ENCODE peak calls at places on chromosomes 5 and 9, in five cellular contexts. S is ovary, F is sigmoid colon, R is A549, B is HepG2. D is an unnamed sample.

GRCh38 chr9:115296831-115297565 is 179.0 kb upstream of the TNC start:
- DNase-seq in F (no peak), B (no peak), S (no peak), R (no peak), D (no peak)

GRCh38 chr5:68287976-68288755 is 72.6 kb downstream of the PIK3R1 start:
- DNase-seq in F (peak), B (peak), R (peak), S (peak), D (peak)

GRCh38 chr5:150789943-150790611 is 11.5 kb downstream of the SMIM3 start:
- DNase-seq in B (no peak), R (no peak), S (no peak), F (peak), D (no peak)

GRCh38 chr5:10695055-10695649 is 65.9 kb downstream of the DAP start:
- DNase-seq in B (peak), R (peak), F (peak), S (peak), D (peak)

GRCh38 chr5:134524219-134524825 is 1.1 kb upstream of the JADE2 start:
- DNase-seq in R (peak), F (peak), B (no peak), S (peak), D (peak)

GRCh38 chr9:13513710-13514444 is 234.4 kb upstream of the MPDZ start:
- DNase-seq in F (no peak), S (no peak), R (no peak), B (no peak), D (no peak)

GRCh38 chr5:133993152-133993548 is 11.6 kb downstream of the VDAC1 start:
- DNase-seq in S (no peak), R (no peak), B (no peak), F (no peak), D (no peak)

GRCh38 chr5:159510282-159510681 is 180.0 kb upstream of the IL12B start:
- DNase-seq in F (no peak), R (no peak), S (peak), B (peak), D (no peak)

GRCh38 chr9:95025213-95026170 is 292.0 kb downstream of the FANCC start:
- DNase-seq in S (no peak), B (peak), R (no peak), F (peak), D (peak)

GRCh38 chr5:150488519-150489357 is 19.2 kb upstream of the NDST1 start:
- DNase-seq in S (peak), R (no peak), F (peak), B (no peak), D (peak)

GRCh38 chr5:8875722-8876121 is 670.2 kb downstream of the SEMA5A start:
- DNase-seq in F (no peak), B (no peak), R (no peak), S (no peak), D (no peak)

GRCh38 chr9:31347082-31347617 is 1037.3 kb upstream of the ACO1 start:
- DNase-seq in R (no peak), S (no peak), F (no peak), B (no peak), D (no peak)

GRCh38 chr5:155285673-155286072 is 272.1 kb downstream of the KIF4B start:
- DNase-seq in R (no peak), S (no peak), B (no peak), F (no peak), D (no peak)

GRCh38 chr9:99176527-99177013 is 45.2 kb downstream of the ALG2 start:
- DNase-seq in S (no peak), F (no peak), R (no peak), B (peak), D (no peak)

GRCh38 chr5:10235350-10235749 is 14.3 kb downstream of the ATPSCKMT start:
- DNase-seq in R (no peak), F (no peak), B (no peak), S (no peak), D (no peak)

GRCh38 chr5:457195-457961 is 14.4 kb downstream of the EXOC3 start:
- DNase-seq in S (no peak), R (no peak), B (no peak), F (peak), D (no peak)

GRCh38 chr9:129332581-129332980 is 154.5 kb upstream of the IER5L start:
- DNase-seq in R (no peak), S (no peak), B (no peak), F (no peak), D (no peak)

GRCh38 chr5:38265546-38266179 is 7.3 kb downstream of the EGFLAM start:
- DNase-seq in S (peak), F (no peak), B (peak), R (peak), D (peak)

GRCh38 chr9:93893899-93894690 is 61.1 kb downstream of the BARX1 start:
- DNase-seq in R (no peak), B (peak), S (peak), F (peak), D (peak)

DNA sequence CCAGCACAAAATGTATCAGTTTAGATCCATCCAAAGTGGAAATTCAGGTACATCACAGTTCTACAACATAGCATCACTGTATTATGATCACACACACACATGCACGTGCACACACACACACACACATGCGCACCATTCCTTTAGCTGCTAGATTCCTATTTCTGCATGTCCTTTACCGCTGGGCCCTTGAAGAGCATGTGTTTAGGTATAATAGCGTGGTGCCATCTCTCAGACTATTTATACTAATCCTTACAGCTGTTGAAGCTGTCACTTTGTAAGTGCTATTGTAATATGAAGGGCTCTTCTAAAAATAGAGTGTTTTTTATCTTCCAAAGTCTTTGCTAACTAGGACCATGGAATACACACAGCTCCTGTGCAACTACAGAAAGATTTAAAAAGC is 308.8 kb upstream of the TRPC7 start:
- DNase-seq in R (no peak), F (no peak), S (no peak), B (no peak), D (no peak)
- TF ChIP-seq EP300 in R (no peak), F (no peak), S (no peak), B (no peak), D (no peak)

GRCh38 chr9:120868676-120869359 is 8.2 kb downstream of the PHF19 start:
- DNase-seq in F (peak), R (peak), S (peak), B (no peak), D (peak)
- TF ChIP-seq POLR2A in F (peak), R (peak), S (peak), B (no peak), D (peak)

GRCh38 chr5:105812356-105812755 is 1858.4 kb downstream of the EFNA5 start:
- DNase-seq in S (no peak), F (no peak), B (no peak), R (no peak), D (no peak)

GRCh38 chr5:105807951-105808350 is 1862.8 kb downstream of the EFNA5 start:
- DNase-seq in F (no peak), S (no peak), R (no peak), B (no peak), D (no peak)

GRCh38 chr5:105806601-105807000 is 1864.1 kb downstream of the EFNA5 start:
- DNase-seq in R (no peak), B (no peak), F (no peak), S (no peak), D (no peak)

GRCh38 chr5:105807251-105807650 is 1863.5 kb downstream of the EFNA5 start:
- DNase-seq in S (no peak), B (no peak), R (no peak), F (no peak), D (no peak)
- TF ChIP-seq EP300 in S (no peak), B (no peak), R (no peak), F (no peak), D (no peak)

DNA sequence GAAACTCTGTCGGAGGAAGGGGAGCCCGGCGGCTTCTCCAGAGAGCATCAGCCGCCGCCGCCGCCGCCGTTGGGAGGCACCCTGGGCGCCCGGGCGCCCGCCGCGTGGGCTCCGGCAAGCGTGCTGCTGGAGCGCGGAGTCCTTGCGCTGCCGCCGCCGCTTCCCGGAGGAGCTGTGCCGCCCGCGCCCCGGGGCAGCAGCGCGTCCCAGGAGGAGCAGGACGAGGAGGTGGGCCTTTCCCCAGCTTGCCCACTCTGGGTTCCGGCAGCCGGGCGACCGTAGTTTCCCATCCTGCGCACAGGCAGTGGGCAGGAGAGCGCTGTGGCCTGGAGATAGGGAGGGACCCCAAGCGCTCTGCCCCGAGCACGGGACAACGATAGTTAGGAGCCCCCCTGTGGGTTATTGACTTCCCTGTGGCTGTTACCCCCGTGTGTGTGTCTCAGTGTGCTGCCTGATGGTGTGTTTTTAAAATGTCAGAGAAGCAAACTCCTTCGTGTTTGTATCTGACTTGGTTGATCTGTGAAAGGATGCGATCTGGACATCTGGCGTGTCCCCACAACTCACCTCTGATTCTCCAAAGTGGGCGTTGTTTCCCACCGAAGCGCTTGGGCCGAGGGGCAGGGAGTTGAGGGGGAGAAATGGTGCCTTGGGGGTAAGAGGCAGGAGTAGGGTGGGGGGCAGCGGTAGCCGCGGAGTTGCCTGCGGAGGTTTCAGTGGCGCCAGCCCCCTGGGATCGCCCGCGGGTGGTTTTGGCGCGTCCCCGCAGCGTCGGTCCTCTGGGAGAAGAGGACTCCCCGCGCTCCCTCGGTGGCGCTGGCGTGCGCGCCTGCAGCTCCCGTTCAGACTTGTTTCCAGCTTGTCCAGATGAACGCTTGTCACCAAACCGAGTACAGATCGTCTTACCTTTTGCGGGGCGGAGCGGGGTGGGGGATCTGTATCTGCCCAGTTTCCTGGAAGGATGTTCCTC is 881 bp downstream of the MAST4 start:
- DNase-seq in B (no peak), R (peak), S (peak), F (no peak), D (peak)
- TF ChIP-seq POLR2A in B (no peak), R (no peak), S (no peak), F (no peak), D (no peak)

DNA sequence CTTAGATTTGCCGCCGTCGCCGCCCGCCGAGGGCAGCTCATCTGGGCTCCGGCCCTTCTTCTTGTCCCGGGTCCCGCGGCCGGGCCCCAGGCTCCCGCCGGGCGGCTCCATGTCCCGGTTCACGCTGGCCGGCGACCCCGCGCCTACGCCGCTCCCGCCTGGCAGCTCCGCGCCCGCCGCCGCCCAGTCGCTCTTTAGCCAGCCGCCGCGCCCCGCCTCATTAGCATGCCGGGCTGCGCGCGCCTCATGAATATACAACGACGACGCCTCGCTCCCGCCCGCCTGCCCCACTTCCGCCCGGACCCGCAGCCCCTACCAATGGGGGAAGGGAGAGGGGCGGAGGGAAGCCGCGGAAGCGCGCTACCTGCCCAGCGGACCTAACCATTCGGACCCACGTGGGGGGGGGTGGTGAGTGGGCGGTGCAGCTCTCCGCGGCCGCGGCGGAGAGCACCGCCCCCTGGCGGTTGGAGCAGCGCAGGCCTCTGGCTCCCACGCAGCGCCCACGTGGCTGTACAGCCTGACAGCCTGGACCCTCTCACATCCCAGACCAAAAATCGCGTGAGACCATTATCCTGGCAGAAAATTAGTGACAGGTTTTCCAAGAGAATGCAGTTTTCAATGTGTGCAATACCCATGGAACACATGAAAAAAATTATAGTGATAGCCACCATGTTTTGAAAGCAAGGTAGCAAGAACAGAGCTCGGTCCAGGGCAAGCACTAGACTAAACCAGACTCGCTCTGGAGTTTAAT is at the start of gene DIAPH1:
- DNase-seq in S (peak), F (peak), B (peak), R (peak), D (peak)
- TF ChIP-seq EP300 in S (no peak), F (no peak), B (peak), R (no peak), D (no peak)

GRCh38 chr9:1875251-1875851 is 139.8 kb upstream of the SMARCA2 start:
- DNase-seq in F (no peak), R (no peak), S (no peak), B (no peak), D (no peak)
- TF ChIP-seq POLR2A in F (no peak), R (no peak), S (no peak), B (no peak), D (no peak)

GRCh38 chr9:107945493-107945892 is 455.9 kb upstream of the KLF4 start:
- DNase-seq in S (no peak), B (no peak), F (no peak), R (no peak), D (no peak)
- TF ChIP-seq EP300 in S (no peak), B (no peak), F (no peak), R (no peak), D (no peak)